ENCODE peak calls at places on chromosome 16, in seven cellular contexts. One of them, this sample, is unnamed.

GRCh38 chr16:89137666-89138512 is 33.7 kb upstream of the CDH15 start:
- DNase-seq in skeletal muscle cell: no peak
- DNase-seq in RCC 7860: no peak
- DNase-seq in transverse colon: no peak
- DNase-seq in retinal pigment epithelial cell: no peak
- DNase-seq in left cardiac atrium: peak
- DNase-seq in tibial artery: no peak
- DNase-seq in this sample: no peak

GRCh38 chr16:14303654-14304394 is 232.7 kb downstream of the MRTFB start:
- DNase-seq in skeletal muscle cell: no peak
- DNase-seq in RCC 7860: no peak
- DNase-seq in transverse colon: peak
- DNase-seq in retinal pigment epithelial cell: no peak
- DNase-seq in left cardiac atrium: no peak
- DNase-seq in tibial artery: no peak
- DNase-seq in this sample: no peak

GRCh38 chr16:57224651-57225335 is 20.3 kb upstream of the ARL2BP start:
- DNase-seq in skeletal muscle cell: no peak
- DNase-seq in RCC 7860: no peak
- DNase-seq in transverse colon: no peak
- DNase-seq in retinal pigment epithelial cell: no peak
- DNase-seq in left cardiac atrium: no peak
- DNase-seq in tibial artery: no peak
- DNase-seq in this sample: no peak

GRCh38 chr16:2056681-2057407 is 9.1 kb downstream of the TSC2 start:
- DNase-seq in skeletal muscle cell: no peak
- DNase-seq in RCC 7860: peak
- DNase-seq in transverse colon: no peak
- DNase-seq in retinal pigment epithelial cell: no peak
- DNase-seq in left cardiac atrium: no peak
- DNase-seq in tibial artery: no peak
- DNase-seq in this sample: no peak

GRCh38 chr16:58426095-58426494 is 33.8 kb downstream of the GINS3 start:
- DNase-seq in skeletal muscle cell: no peak
- DNase-seq in RCC 7860: no peak
- DNase-seq in transverse colon: peak
- DNase-seq in retinal pigment epithelial cell: no peak
- DNase-seq in left cardiac atrium: no peak
- DNase-seq in tibial artery: peak
- DNase-seq in this sample: no peak

GRCh38 chr16:51839697-51840462 is 688.8 kb upstream of the SALL1 start:
- DNase-seq in skeletal muscle cell: no peak
- DNase-seq in RCC 7860: peak
- DNase-seq in transverse colon: no peak
- DNase-seq in retinal pigment epithelial cell: peak
- DNase-seq in left cardiac atrium: no peak
- DNase-seq in tibial artery: no peak
- DNase-seq in this sample: no peak

GRCh38 chr16:58510097-58510775 is 5.1 kb upstream of the SETD6 start:
- DNase-seq in skeletal muscle cell: no peak
- DNase-seq in RCC 7860: no peak
- DNase-seq in transverse colon: no peak
- DNase-seq in retinal pigment epithelial cell: no peak
- DNase-seq in left cardiac atrium: peak
- DNase-seq in tibial artery: no peak
- DNase-seq in this sample: no peak

GRCh38 chr16:24610421-24610765 is 71.0 kb downstream of the RBBP6 start:
- DNase-seq in skeletal muscle cell: no peak
- DNase-seq in RCC 7860: no peak
- DNase-seq in transverse colon: peak
- DNase-seq in retinal pigment epithelial cell: no peak
- DNase-seq in left cardiac atrium: peak
- DNase-seq in tibial artery: no peak
- DNase-seq in this sample: no peak

This sample was measured in stromal cell of bone marrow.